ENCODE peak calls at places on chromosome 3, in six cellular contexts. X is astrocyte of the spinal cord, M is transverse colon, T is spleen, Y is colonic mucosa, L is mammary epithelial cell. F is an unnamed sample.

GRCh38 chr3:64121750-64122311 is 98.5 kb upstream of the PSMD6 start:
- DNase-seq in M (no peak), T (no peak), Y (no peak), X (no peak), L (no peak), F (no peak)

GRCh38 chr3:11244131-11244677 is 28.0 kb upstream of the ATG7 start:
- DNase-seq in M (no peak), Y (no peak), T (no peak), L (peak; percentile 47), X (peak; percentile 26), F (peak; percentile 42)

GRCh38 chr3:49899815-49900214 is 3.9 kb downstream of the MST1R start:
- DNase-seq in M (no peak), X (no peak), Y (no peak), T (no peak), L (no peak), F (peak; percentile 46)

GRCh38 chr3:23079976-23080375 is 123.2 kb upstream of the UBE2E2 start:
- DNase-seq in M (peak; percentile 52), L (peak; percentile 27), Y (peak; percentile 68), X (no peak), T (no peak), F (peak; percentile 23)

GRCh38 chr3:159733194-159733860 is 255.3 kb upstream of the IL12A start:
- DNase-seq in X (peak; percentile 78), Y (no peak), L (peak; percentile 23), T (no peak), M (no peak), F (peak; percentile 62)

GRCh38 chr3:25582242-25582641 is 82.5 kb downstream of the TOP2B start:
- DNase-seq in X (peak; percentile 86), T (no peak), L (peak; percentile 89), Y (no peak), M (no peak), F (peak; percentile 92)

GRCh38 chr3:72977060-72977459 is 19.6 kb upstream of the PPP4R2 start:
- DNase-seq in X (no peak), T (no peak), L (no peak), Y (no peak), M (no peak), F (peak; percentile 12)

GRCh38 chr3:177427540-177427939 is 230.3 kb upstream of the TBL1XR1 start:
- DNase-seq in X (peak; percentile 69), L (peak; percentile 77), M (no peak), Y (no peak), T (no peak), F (no peak)

GRCh38 chr3:14810795-14811661 is 7.7 kb upstream of the FGD5 start:
- DNase-seq in X (no peak), Y (no peak), M (no peak), T (peak; percentile 67), L (no peak), F (no peak)

GRCh38 chr3:177601120-177601519 is 403.8 kb upstream of the TBL1XR1 start:
- DNase-seq in X (no peak), T (no peak), Y (no peak), M (no peak), L (peak; percentile 46), F (no peak)

GRCh38 chr3:170079466-170080165 is 41.8 kb downstream of the GPR160 start:
- DNase-seq in T (no peak), L (no peak), Y (no peak), X (no peak), M (no peak), F (peak; percentile 11)

GRCh38 chr3:82627733-82628132 is 866.3 kb upstream of the GBE1 start:
- DNase-seq in X (no peak), M (no peak), Y (no peak), L (no peak), T (no peak), F (no peak)

GRCh38 chr3:50304601-50305000 is 1.2 kb upstream of the HYAL1 start:
- DNase-seq in L (peak; percentile 77), Y (no peak), M (no peak), T (no peak), X (peak; percentile 37), F (no peak)

GRCh38 chr3:148723591-148723990 is 25.9 kb downstream of the AGTR1 start:
- DNase-seq in T (no peak), X (peak; percentile 70), Y (no peak), L (no peak), M (no peak), F (peak; percentile 37)

GRCh38 chr3:34011171-34012101 is 213.0 kb downstream of the PDCD6IP start:
- DNase-seq in L (no peak), M (no peak), X (peak; percentile 47), T (no peak), Y (no peak), F (no peak)

GRCh38 chr3:41740374-41740773 is 221.5 kb downstream of the ULK4 start:
- DNase-seq in T (no peak), Y (no peak), M (no peak), L (no peak), X (no peak), F (no peak)

GRCh38 chr3:48015451-48016182 is 599 bp downstream of the MAP4 start:
- DNase-seq in M (no peak), X (no peak), L (peak; percentile 23), T (no peak), Y (no peak), F (peak; percentile 39)

GRCh38 chr3:190261740-190262139 is 60.5 kb downstream of the CLDN1 start:
- DNase-seq in T (no peak), M (no peak), X (no peak), L (peak; percentile 82), Y (no peak), F (no peak)

GRCh38 chr3:117709108-117709507 is 999.5 kb downstream of the TUSC7 start:
- DNase-seq in T (no peak), L (no peak), X (no peak), M (no peak), Y (no peak), F (no peak)

GRCh38 chr3:112411425-112411824 is 78.5 kb downstream of the CD200 start:
- DNase-seq in M (no peak), T (no peak), L (no peak), X (no peak), Y (no peak), F (no peak)

GRCh38 chr3:80785475-80785874 is 976.0 kb downstream of the GBE1 start:
- DNase-seq in L (no peak), X (no peak), T (no peak), M (no peak), Y (no peak), F (no peak)

GRCh38 chr3:177525987-177526712 is 328.9 kb upstream of the TBL1XR1 start:
- DNase-seq in T (no peak), X (peak; percentile 93), Y (no peak), M (no peak), L (peak; percentile 29), F (peak; percentile 19)

GRCh38 chr3:116512931-116513330 is 67.6 kb upstream of the LSAMP start:
- DNase-seq in X (no peak), L (no peak), M (no peak), Y (no peak), T (no peak), F (no peak)

GRCh38 chr3:145959457-145960088 is 201.4 kb downstream of the PLOD2 start:
- DNase-seq in X (no peak), Y (no peak), L (no peak), M (no peak), T (no peak), F (no peak)

GRCh38 chr3:82000773-82001172 is 239.3 kb upstream of the GBE1 start:
- DNase-seq in X (peak; percentile 17), L (no peak), M (no peak), Y (no peak), T (no peak), F (no peak)

GRCh38 chr3:81793410-81793809 is 32.0 kb upstream of the GBE1 start:
- DNase-seq in Y (no peak), X (no peak), T (no peak), L (no peak), M (no peak), F (no peak)

GRCh38 chr3:5510300-5510699 is 322.8 kb downstream of the EDEM1 start:
- DNase-seq in T (no peak), M (no peak), Y (no peak), L (no peak), X (no peak), F (no peak)

GRCh38 chr3:85821130-85821756 is 862.5 kb downstream of the CADM2 start:
- DNase-seq in T (no peak), X (peak; percentile 14), L (peak; percentile 14), Y (peak; percentile 22), M (peak; percentile 17), F (no peak)
- TF ChIP-seq CTCF in T (no peak), X (peak; percentile 44), L (peak; percentile 76), Y (peak; percentile 37), M (peak; percentile 39), F (peak; percentile 18)

GRCh38 chr3:85355572-85355971 is 396.8 kb downstream of the CADM2 start:
- DNase-seq in X (no peak), M (no peak), L (no peak), T (no peak), Y (no peak), F (no peak)
- H3K4me3 ChIP-seq in X (no peak overlapping the region), M (no peak overlapping the region), L (no peak overlapping the region), T (no peak overlapping the region), Y (no peak overlapping the region), F (no peak overlapping the region)

GRCh38 chr3:36698314-36698713 is 66.0 kb downstream of the DCLK3 start:
- DNase-seq in T (no peak), Y (no peak), X (no peak), M (no peak), L (peak; percentile 58), F (no peak)

GRCh38 chr3:36701249-36701572 is 63.1 kb downstream of the DCLK3 start:
- DNase-seq in M (no peak), X (no peak), T (no peak), Y (no peak), L (no peak), F (no peak)

GRCh38 chr3:36701903-36702374 is 62.4 kb downstream of the DCLK3 start:
- DNase-seq in M (no peak), X (peak; percentile 93), Y (no peak), T (no peak), L (peak; percentile 87), F (peak; percentile 58)

GRCh38 chr3:36697397-36698001 is 66.9 kb downstream of the DCLK3 start:
- DNase-seq in Y (no peak), T (no peak), M (no peak), X (no peak), L (no peak), F (no peak)

GRCh38 chr3:36700537-36701248 is 63.7 kb downstream of the DCLK3 start:
- DNase-seq in M (no peak), X (peak; percentile 85), Y (peak; percentile 23), L (peak; percentile 50), T (no peak), F (peak; percentile 83)
- TF ChIP-seq CTCF in M (peak; percentile 45), X (peak; percentile 91), Y (peak; percentile 27), L (peak; percentile 93), T (peak; percentile 50), F (peak; percentile 88)

DNA sequence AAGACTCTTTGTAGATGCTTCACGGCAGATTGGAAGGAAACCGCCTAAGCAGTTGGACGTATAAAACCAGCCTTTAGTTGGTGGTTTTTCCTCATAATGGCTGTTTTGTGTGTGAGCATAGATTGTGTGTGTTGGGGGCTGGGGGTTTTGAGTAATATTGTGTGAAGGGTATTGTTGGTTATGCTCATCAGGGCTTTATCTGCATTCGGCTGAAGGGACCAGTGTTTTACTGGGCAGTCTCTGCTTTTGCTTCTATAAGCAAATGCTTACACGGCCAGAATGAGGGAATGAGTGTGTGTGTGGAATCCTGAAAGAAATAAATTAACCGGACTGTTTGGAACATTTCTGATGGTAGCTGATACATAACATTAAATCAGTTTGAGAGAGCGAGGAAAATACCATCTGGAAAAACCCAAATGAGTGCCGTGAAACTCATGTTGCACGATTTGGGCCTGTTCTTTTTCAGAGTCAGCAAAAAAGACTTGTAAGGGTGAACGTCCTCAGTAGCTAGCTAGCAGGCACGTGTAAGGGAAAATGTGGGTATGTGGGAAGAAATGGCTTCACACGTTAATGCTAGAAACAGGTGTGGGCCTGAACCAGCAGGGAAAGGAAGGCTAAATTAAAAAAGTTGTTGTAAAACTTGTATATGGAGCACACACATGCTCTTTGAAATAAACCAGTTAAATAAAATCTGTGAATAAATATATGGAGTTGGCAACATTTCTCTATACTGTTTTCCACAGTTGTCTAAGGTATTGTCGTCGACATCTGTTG is 2.0 kb downstream of the MITF start:
- DNase-seq in X (no peak), M (no peak), L (no peak), Y (no peak), T (no peak), F (no peak)
- H3K4me3 ChIP-seq in X (no peak overlapping the region), M (peak overlapping the region; percentile 1), L (no peak overlapping the region), Y (peak overlapping the region; percentile 78), T (no peak overlapping the region), F (no peak overlapping the region)

F was measured in cardiac fibroblast.